ENCODE peak calls at places on chromosomes 11 and 22, in five cellular contexts. W is MM.1S, T is SK-N-SH, Z is neural progenitor cell, I is HCT116. N is an unnamed sample.

GRCh38 chr11:134921938-134922337 is 509.9 kb upstream of the B3GAT1 start:
- DNase-seq in T (no peak), I (no peak), W (no peak), Z (no peak), N (no peak)

GRCh38 chr11:36266767-36267166 is 22.5 kb downstream of the COMMD9 start:
- DNase-seq in T (no peak), I (no peak), W (no peak), Z (no peak), N (no peak)

GRCh38 chr11:15106201-15106965 is 8.3 kb upstream of the INSC start:
- DNase-seq in I (peak; percentile 75), Z (peak; percentile 42), T (no peak), W (no peak), N (no peak)

GRCh38 chr22:49011379-49011768 is 816.3 kb downstream of the BRD1 start:
- DNase-seq in I (no peak), Z (no peak), T (peak; percentile 14), W (no peak), N (no peak)

GRCh38 chr11:65187146-65187675 is 5.5 kb downstream of the CAPN1 start:
- DNase-seq in T (no peak), W (no peak), Z (no peak), I (no peak), N (no peak)

GRCh38 chr22:44193537-44193896 is 12.8 kb downstream of the PARVG start:
- DNase-seq in T (no peak), Z (no peak), W (peak; percentile 57), I (no peak), N (no peak)

GRCh38 chr22:49513358-49513851 is 314.3 kb downstream of the BRD1 start:
- DNase-seq in I (no peak), Z (no peak), T (no peak), W (no peak), N (no peak)

GRCh38 chr11:83819936-83820549 is 533.9 kb upstream of the CCDC90B start:
- DNase-seq in I (peak; percentile 35), Z (peak; percentile 38), W (peak; percentile 64), T (peak; percentile 29), N (peak; percentile 58)

GRCh38 chr11:59197990-59198389 is 14.7 kb downstream of the MPEG1 start:
- DNase-seq in I (no peak), Z (no peak), T (no peak), W (no peak), N (no peak)

GRCh38 chr11:102661040-102661439 is 35.9 kb upstream of the MMP20 start:
- DNase-seq in W (no peak), Z (no peak), T (no peak), I (no peak), N (no peak)

GRCh38 chr11:102669664-102670063 is 35.9 kb downstream of the MMP27 start:
- DNase-seq in Z (no peak), I (no peak), T (no peak), W (peak; percentile 60), N (no peak)

GRCh38 chr11:102666331-102666957 is 39.1 kb downstream of the MMP27 start:
- DNase-seq in Z (peak; percentile 66), W (peak; percentile 46), T (peak; percentile 34), I (peak; percentile 37), N (peak; percentile 74)

GRCh38 chr11:102662607-102663006 is 37.5 kb upstream of the MMP20 start:
- DNase-seq in I (no peak), W (no peak), Z (no peak), T (no peak), N (no peak)

DNA sequence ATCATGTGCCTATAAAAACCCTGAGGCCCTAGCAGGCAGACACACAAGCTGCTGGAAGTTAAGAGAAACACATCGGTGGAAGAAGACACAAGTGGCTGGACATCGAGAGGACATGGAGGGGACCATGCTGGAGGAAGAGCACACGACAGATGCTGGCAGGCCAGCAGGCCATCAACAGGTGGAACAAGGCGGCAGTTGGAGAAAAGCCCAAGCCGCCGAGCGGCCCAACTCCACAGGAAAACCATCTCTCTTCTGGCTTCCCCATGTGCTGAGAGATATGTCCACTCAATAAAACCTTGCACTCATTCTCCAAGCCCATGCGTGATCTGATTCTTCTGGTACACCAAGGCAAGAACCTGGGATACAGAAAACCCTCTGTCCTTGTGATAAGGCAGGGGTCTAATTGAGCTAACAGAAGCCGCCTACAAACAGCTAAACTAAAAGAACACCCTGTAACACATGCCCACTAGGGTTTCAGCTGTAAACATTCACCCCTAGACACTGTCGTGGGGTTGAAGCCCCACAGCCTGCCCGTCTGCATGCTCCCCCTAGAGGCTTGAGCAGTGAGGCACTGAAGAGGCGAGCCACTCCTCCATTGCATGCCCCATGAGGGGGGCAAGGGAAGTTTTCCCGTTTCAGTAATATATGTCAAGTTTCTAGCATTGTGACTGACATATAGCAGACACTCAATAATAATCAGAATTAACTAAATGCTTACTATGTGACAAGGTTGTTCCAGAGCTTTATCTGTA is 39.0 kb upstream of the MMP20 start:
- DNase-seq in Z (peak; percentile 20), W (no peak), I (peak; percentile 13), T (no peak), N (peak; percentile 45)
- TF ChIP-seq CTCF in Z (peak; percentile 46), W (peak; percentile 41), I (peak; percentile 81), T (peak; percentile 47), N (peak; percentile 73)

DNA sequence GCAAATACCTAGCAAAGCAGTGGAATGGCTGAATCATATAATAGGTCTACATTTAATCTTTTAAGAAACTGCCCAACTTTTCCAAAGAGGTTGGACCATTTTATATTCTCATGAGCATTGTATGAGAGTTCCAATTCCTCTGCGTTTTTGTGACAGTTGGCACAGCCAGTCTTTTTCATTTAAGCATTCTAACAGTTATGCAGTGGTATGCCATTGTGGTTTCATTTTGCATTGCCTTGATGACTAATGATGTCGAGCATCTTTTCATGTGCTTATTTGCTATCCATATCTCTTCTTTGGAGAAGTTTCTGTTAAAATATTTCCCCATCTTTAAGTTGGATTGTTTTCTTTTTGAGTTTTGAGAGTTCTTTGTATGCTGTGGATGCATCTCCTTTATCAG is 38.7 kb downstream of the EIF3F start:
- DNase-seq in I (no peak), Z (no peak), T (no peak), W (no peak), N (no peak)
- TF ChIP-seq EZH2phosphoT487 in I (no peak), Z (no peak), T (no peak), W (no peak), N (no peak)

DNA sequence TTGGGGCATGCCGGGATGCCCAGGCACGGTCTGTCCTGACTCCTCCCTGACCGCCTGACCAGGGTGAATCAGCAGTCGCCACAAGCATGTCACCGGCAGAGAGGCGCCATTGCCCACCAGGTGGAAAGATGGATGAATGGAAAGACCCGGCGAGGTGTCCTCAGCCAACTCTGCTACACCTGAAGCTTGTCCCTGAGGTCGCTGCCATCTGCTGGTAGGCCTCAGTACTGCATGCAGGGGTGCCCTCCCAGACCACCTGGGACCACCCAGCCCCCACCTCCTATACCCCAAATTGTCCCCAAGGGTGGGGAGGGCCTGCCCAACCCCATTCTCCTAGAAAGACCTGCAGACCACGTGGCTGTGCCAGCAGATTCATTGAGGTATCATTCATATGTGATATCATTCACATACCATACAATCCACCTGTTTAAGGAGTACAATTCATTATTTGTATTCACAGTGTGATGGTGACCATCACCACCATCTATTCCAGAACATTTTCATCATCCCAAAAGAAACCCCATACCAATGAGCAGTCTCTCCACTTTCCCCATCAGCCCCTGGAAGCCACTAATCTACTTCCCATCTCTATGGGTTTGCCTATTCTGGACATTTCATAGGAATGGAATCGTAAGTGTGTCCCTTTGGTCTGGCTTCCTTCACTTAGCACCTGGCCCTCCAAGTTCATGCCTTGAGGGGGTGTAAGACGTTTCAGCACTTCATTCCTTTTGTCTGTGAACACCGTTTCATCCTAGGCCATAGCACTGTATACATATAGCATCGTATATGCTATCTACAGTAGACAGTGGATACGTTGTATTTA is 17.5 kb downstream of the FGF3 start:
- DNase-seq in T (peak; percentile 75), W (no peak), Z (peak; percentile 71), I (peak; percentile 64), N (peak; percentile 88)
- TF ChIP-seq CTCF in T (peak; percentile 80), W (peak; percentile 73), Z (peak; percentile 83), I (peak; percentile 98), N (peak; percentile 92)

GRCh38 chr22:32042924-32043323 is at the start of gene SLC5A1:
- DNase-seq in W (no peak), Z (no peak), I (no peak), T (no peak), N (peak; percentile 33)
- TF ChIP-seq EZH2phosphoT487 in W (no peak), Z (no peak), I (no peak), T (no peak), N (no peak)

DNA sequence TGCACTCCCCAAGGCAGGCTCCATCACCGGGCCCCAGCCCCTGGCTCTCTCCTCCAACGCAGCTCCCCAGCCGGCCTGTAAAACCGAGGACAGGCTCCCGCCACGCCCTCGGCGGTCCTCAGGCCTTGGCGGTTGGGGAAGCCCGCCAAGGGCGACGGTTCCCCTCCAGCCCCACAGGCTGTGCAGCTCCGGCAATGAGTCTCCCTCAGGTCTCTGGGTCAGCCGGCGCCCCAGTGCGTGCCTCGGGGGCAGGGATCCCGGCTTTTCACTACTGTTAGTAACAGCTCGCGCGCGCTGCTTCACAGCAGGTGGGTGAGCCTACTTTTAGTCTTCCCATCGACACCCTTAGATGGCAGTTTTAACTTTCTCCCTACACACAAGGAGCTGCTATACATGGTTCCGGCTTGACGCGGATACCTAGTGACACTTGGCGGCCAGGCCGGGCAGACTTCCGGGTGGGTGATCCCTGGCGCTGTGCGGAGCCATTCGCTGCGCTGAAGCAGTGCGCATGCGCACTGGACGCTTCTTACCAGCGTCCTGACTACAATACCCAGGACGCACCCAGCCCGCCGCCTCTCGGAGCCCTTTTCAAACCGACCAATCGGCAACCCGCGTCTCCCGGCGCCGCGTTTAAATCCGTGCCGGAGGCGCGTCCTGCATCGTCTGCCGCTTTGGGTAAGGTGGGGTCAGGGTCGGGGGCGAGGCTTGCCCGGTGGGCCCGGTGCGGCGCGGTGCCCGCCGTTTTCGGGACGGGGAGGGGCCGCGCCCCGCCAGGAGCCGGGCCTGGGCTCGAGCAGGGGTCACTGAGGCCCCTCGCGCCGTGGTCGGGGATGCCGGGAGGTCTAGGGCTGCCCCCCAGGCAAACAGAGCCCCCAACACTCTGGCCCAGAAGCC is at the start of gene GTSE1:
- DNase-seq in I (peak; percentile 93), Z (peak; percentile 100), W (peak; percentile 99), T (peak; percentile 99), N (peak; percentile 99)
- TF ChIP-seq CTCF in I (no peak), Z (peak; percentile 29), W (peak; percentile 20), T (peak; percentile 25), N (no peak)

GRCh38 chr11:110478410-110478809 is 48.7 kb downstream of the FDX1 start:
- DNase-seq in Z (peak; percentile 78), I (no peak), W (no peak), T (no peak), N (peak; percentile 91)
- TF ChIP-seq EZH2phosphoT487 in Z (no peak), I (no peak), W (no peak), T (no peak), N (no peak)

N was measured in GM23338.